ENCODE peak calls at places on chromosome 16, in nine cellular contexts. Q, V, H, Z, E, J, D, I and B are unnamed samples.

GRCh38 chr16:87636050-87636684 is 33.9 kb downstream of the JPH3 start:
- DNase-seq in Q (peak), V (peak), H (peak), Z (peak), E (peak), J (peak), D (peak), I (peak), B (peak)

GRCh38 chr16:56262148-56262878 is 71.0 kb downstream of the GNAO1 start:
- DNase-seq in Q (peak), V (no peak), H (no peak), Z (no peak), E (peak), J (no peak), D (peak), I (no peak), B (no peak)

GRCh38 chr16:89589241-89589926 is 13.8 kb downstream of the CPNE7 start:
- DNase-seq in Q (no peak), V (no peak), H (no peak), Z (no peak), E (no peak), J (no peak), D (no peak), I (no peak), B (no peak)

GRCh38 chr16:14121135-14121534 is 50.0 kb downstream of the MRTFB start:
- DNase-seq in Q (no peak), V (no peak), H (no peak), Z (no peak), E (no peak), J (no peak), D (no peak), I (no peak), B (no peak)

GRCh38 chr16:88387941-88388627 is 5.3 kb downstream of the ZNF469 start:
- DNase-seq in Q (peak), V (peak), H (peak), Z (no peak), E (no peak), J (peak), D (peak), I (no peak), B (no peak)

GRCh38 chr16:22670551-22670970 is 143.4 kb upstream of the HS3ST2 start:
- DNase-seq in Q (no peak), V (no peak), H (no peak), Z (no peak), E (no peak), J (no peak), D (peak), I (no peak), B (no peak)

GRCh38 chr16:84537431-84538151 is 33.1 kb upstream of the MEAK7 start:
- DNase-seq in Q (no peak), V (no peak), H (no peak), Z (no peak), E (no peak), J (no peak), D (no peak), I (no peak), B (no peak)

GRCh38 chr16:83418565-83418964 is 389.2 kb upstream of the HSBP1 start:
- DNase-seq in Q (no peak), V (no peak), H (no peak), Z (no peak), E (no peak), J (no peak), D (no peak), I (no peak), B (no peak)

GRCh38 chr16:2077016-2077415 is 29.2 kb downstream of the TSC2 start:
- DNase-seq in Q (no peak), V (no peak), H (no peak), Z (no peak), E (no peak), J (no peak), D (no peak), I (no peak), B (no peak)

GRCh38 chr16:49280022-49280741 is 1.5 kb downstream of the CBLN1 start:
- DNase-seq in Q (no peak), V (no peak), H (no peak), Z (no peak), E (no peak), J (no peak), D (no peak), I (peak), B (no peak)

GRCh38 chr16:49330562-49331201 is 42.9 kb upstream of the C16orf78 start:
- DNase-seq in Q (no peak), V (no peak), H (no peak), Z (no peak), E (no peak), J (no peak), D (no peak), I (no peak), B (no peak)

GRCh38 chr16:8851761-8852403 is 16.9 kb downstream of the CARHSP1 start:
- DNase-seq in Q (no peak), V (no peak), H (no peak), Z (no peak), E (no peak), J (no peak), D (no peak), I (no peak), B (no peak)

GRCh38 chr16:70250748-70251650 is 741 bp downstream of the EXOSC6 start:
- DNase-seq in Q (peak), V (peak), H (peak), Z (no peak), E (peak), J (peak), D (peak), I (peak), B (peak)

GRCh38 chr16:53085539-53086450 is 31.0 kb downstream of the CHD9 start:
- DNase-seq in Q (peak), V (peak), H (no peak), Z (peak), E (no peak), J (peak), D (no peak), I (no peak), B (no peak)

GRCh38 chr16:85971877-85972638 is 73.1 kb downstream of the IRF8 start:
- DNase-seq in Q (no peak), V (no peak), H (no peak), Z (no peak), E (no peak), J (no peak), D (no peak), I (peak), B (no peak)

GRCh38 chr16:12290165-12290564 is 313.6 kb downstream of the SNX29 start:
- DNase-seq in Q (no peak), V (no peak), H (no peak), Z (no peak), E (no peak), J (no peak), D (no peak), I (no peak), B (no peak)
- H3K4me3 ChIP-seq in Q (no peak), V (no peak), H (no peak), Z (no peak), E (no peak), J (no peak), D (no peak), I (no peak), B (no peak)

GRCh38 chr16:27205436-27206065 is 2.2 kb downstream of the KDM8 start:
- DNase-seq in Q (no peak), V (no peak), H (no peak), Z (no peak), E (no peak), J (no peak), D (no peak), I (no peak), B (no peak)

GRCh38 chr16:27199747-27200146 is 3.6 kb upstream of the KDM8 start:
- DNase-seq in Q (no peak), V (no peak), H (peak), Z (no peak), E (peak), J (no peak), D (no peak), I (no peak), B (no peak)

GRCh38 chr16:27204232-27204915 is 1.0 kb downstream of the KDM8 start:
- DNase-seq in Q (no peak), V (no peak), H (no peak), Z (no peak), E (no peak), J (no peak), D (no peak), I (no peak), B (no peak)

GRCh38 chr16:27202923-27203428 is 350 bp upstream of the KDM8 start:
- DNase-seq in Q (no peak), V (no peak), H (no peak), Z (no peak), E (no peak), J (no peak), D (no peak), I (no peak), B (no peak)

DNA sequence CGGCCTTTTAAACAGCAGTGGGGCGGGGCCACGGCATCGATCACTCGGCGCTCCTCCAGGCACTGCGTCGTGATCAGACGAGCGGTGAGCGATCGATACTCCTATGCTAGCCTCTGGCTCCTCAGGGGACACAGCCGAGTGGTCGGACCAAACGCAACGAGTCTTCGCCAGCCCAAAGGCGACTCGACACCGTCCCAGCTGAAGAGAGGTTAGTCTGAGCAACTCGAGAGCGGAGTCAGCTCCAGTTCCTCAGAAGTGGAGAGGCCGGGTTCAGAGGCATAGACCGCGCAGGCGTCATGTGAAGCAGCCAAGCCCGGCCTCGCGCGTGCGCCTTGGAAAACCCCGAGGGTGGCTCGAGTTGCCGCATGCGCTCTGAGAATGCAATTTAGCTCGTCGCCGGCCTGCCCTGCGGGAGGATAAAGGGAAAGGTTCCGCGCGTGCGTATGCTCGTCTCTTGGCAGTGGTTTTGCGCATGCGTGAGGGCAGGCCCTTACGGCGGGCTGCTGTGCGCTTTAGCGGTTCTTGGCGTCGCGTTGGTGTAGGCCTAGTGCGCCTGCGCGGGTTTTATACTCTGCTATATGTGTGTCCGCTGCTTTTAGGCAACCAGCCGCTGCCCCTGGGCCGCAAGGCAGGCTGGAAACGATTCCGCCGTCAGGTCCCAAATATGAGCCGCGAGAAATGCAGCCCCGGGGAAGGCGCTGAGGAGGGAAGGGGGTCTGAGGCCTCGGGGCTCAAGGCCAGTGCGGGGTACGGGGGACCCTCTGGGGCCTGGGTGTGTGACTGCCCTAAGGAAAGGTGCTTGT is at the start of gene KDM8:
- DNase-seq in Q (peak), V (peak), H (peak), Z (peak), E (peak), J (peak), D (peak), I (peak), B (peak)
- H3K4me3 ChIP-seq in Q (peak), V (peak), H (peak), Z (peak), E (peak), J (peak), D (peak), I (peak), B (peak)

DNA sequence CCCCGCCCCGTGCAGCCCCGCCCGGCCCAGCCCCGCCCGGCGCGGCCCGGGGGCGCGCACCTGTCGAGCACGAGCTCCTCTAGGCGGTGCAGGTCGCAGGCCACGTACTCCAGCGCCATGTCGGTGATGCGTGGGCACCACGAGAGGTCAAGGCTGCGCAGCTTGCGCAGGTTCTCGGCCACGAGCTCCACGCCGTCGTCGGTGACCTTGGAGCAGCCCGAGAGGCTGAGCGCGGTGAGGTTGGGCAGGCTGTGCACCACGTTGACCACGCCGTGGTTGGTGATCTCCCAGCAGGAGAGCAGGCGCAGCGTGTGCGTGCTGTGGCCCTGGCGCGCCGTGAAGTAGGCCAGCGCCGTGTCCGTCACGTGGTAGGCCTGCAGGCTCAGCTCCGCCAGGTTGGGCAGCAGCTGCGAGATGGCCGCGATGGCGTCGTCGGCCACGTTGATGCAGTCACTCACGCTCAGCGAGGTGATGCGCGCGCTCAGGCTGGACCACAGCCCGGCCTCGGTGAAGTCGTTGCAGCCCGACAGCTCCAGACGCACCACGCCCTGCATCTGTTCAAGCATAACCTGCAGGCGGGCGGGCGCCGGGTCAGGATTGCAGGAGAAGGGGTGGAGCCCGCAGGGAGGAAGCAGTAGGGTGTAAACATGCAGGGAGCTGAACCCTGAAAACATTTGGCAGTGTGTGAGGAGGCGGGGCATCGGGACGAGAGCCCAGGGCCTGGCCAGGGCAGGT is 5.3 kb upstream of the WDR24 start:
- DNase-seq in Q (peak), V (no peak), H (no peak), Z (no peak), E (peak), J (no peak), D (peak), I (no peak), B (no peak)
- H3K4me3 ChIP-seq in Q (peak), V (no peak), H (no peak), Z (no peak), E (peak), J (no peak), D (peak), I (peak), B (no peak)

GRCh38 chr16:27818231-27818630 is 245.3 kb downstream of the GSG1L start:
- DNase-seq in Q (no peak), V (no peak), H (no peak), Z (no peak), E (no peak), J (no peak), D (no peak), I (no peak), B (no peak)

GRCh38 chr16:27817038-27817437 is 246.5 kb downstream of the GSG1L start:
- DNase-seq in Q (no peak), V (no peak), H (no peak), Z (no peak), E (no peak), J (no peak), D (no peak), I (no peak), B (no peak)

GRCh38 chr16:27819881-27820610 is 243.5 kb downstream of the GSG1L start:
- DNase-seq in Q (no peak), V (no peak), H (no peak), Z (no peak), E (no peak), J (no peak), D (no peak), I (no peak), B (no peak)

GRCh38 chr16:27820646-27821345 is 242.7 kb downstream of the GSG1L start:
- DNase-seq in Q (no peak), V (no peak), H (no peak), Z (no peak), E (no peak), J (no peak), D (no peak), I (no peak), B (no peak)

DNA sequence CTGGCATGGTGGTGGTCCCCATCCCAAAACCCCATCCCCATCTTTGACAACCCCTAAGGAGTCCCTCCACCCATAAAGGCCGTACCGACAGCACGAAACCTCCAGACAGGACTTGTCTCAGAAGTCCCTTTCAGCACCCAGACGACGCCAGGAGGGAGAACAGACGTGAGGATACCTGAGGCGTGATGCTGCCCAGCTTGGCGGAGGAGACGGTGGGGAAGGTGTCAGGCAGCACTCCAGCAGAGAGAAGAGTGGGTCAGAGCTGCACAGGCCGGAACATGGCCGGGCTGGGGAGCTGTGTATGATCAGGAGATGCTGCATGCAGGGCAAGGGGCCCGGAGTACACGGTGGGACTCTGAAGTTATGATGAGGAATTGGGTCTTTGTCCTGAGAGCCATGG is 244.2 kb downstream of the GSG1L start:
- DNase-seq in Q (no peak), V (no peak), H (no peak), Z (no peak), E (no peak), J (no peak), D (no peak), I (no peak), B (no peak)
- H3K4me3 ChIP-seq in Q (no peak), V (no peak), H (no peak), Z (no peak), E (no peak), J (no peak), D (no peak), I (no peak), B (no peak)

GRCh38 chr16:68257906-68258800 is 6.2 kb upstream of the SLC7A6 start:
- DNase-seq in Q (peak), V (peak), H (peak), Z (no peak), E (peak), J (peak), D (peak), I (no peak), B (peak)
- H3K4me3 ChIP-seq in Q (no peak), V (no peak), H (no peak), Z (no peak), E (no peak), J (no peak), D (no peak), I (no peak), B (no peak)

GRCh38 chr16:81838794-81839193 is 59.7 kb downstream of the PLCG2 start:
- DNase-seq in Q (peak), V (no peak), H (peak), Z (no peak), E (no peak), J (no peak), D (peak), I (no peak), B (no peak)
- H3K4me3 ChIP-seq in Q (no peak), V (no peak), H (no peak), Z (no peak), E (no peak), J (no peak), D (no peak), I (no peak), B (no peak)

GRCh38 chr16:77938913-77939312 is 83.4 kb upstream of the CLEC3A start:
- DNase-seq in Q (no peak), V (no peak), H (no peak), Z (no peak), E (no peak), J (no peak), D (no peak), I (no peak), B (no peak)

DNA sequence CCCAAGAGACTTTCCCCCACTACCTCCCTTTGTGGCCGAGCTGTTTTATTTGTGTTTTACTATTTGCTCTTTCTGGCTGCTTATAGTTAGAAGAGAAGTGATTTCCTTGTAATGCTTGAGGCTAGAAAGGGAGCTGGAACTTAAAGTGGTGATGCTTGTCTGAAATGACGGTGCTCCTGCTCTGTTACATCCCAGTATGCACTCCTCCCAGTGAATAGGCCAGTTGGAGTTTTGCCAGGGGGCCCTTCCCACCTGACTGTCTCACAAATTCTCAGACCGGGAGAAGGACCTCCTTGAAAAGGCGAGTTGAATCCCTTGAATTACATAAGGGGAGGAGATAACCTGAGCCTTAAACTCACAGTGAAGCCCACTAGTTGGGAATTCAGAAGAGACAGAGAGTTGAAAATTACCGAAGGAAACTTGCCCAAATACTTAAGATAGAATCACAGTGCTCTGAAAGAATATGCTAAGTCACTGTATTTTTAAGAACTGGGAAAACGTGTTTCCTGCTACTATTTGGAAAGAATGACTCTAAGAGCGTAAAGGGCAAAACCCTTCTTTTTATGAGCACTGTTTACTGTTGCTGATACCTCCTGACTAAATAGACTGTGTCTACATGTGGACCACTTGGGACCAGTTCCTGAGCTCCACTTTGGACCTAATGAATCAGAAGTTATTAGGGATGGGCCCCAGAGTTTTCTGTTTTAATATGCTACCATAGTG is 84.7 kb upstream of the CLEC3A start:
- DNase-seq in Q (no peak), V (no peak), H (no peak), Z (peak), E (no peak), J (no peak), D (no peak), I (no peak), B (no peak)
- H3K4me3 ChIP-seq in Q (no peak), V (no peak), H (no peak), Z (no peak), E (no peak), J (no peak), D (no peak), I (no peak), B (no peak)

DNA sequence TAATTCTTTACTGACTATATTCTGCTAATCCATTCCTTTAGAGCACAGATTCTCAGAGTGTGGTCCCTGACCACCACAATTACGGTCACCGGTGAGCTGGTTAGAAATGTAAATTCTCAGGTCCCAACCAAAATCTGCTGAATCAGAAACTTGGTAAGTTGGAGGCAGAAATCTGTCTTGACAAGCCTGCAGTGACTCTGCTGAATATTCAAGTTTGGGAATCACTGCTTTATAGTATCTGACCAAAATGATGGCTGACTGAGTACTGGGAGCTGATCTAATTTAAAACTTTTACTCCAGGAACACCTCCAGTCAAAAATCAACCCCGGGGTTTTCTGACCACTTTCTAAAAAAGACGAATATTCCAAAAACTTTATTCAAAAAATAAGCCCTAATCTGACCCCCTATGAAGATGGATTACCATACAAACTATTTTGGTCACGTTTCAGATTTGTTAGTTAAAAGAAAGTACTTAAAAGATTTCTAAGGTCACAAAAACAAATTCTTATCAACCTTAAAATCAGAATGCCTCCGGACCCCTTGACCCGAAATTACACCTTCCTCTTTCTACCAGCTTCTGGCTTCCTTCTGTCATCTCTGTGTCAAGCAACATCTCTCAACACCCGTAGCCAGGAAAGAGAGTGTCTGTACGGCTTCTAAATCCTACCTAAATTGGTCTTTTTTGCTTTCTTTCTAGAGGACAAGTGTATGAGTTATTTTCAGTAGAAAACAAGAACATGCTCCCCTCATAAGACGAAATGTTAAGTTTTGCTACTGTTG is 38.6 kb downstream of the CREBBP start:
- DNase-seq in Q (peak), V (no peak), H (no peak), Z (no peak), E (no peak), J (no peak), D (no peak), I (no peak), B (no peak)
- H3K4me3 ChIP-seq in Q (no peak), V (no peak), H (no peak), Z (no peak), E (no peak), J (no peak), D (no peak), I (no peak), B (no peak)